ENCODE peak calls at places on chromosomes 2 and 18, in eight cellular contexts. One of them, this sample, is unnamed.

GRCh38 chr2:240460243-240460630 is 24.8 kb downstream of the GPC1 start:
- DNase-seq in stimulated activated CD8-positive, alpha-beta memory T cell treated with anti-CD3 and anti-CD28 coated beads, Interleukin-7, amount 100 ng/mL, for 1 hour: no peak
- DNase-seq in Caki2: no peak
- DNase-seq in C1 segment of cervical spinal cord: no peak
- DNase-seq in cardiac septum: peak; percentile 68
- DNase-seq in effector memory CD8-positive, alpha-beta T cell: no peak
- DNase-seq in adipocyte: no peak
- DNase-seq in T-helper 1 cell: peak; percentile 14
- DNase-seq in this sample: no peak

GRCh38 chr2:44751754-44752479 is 189.6 kb upstream of the SIX3 start:
- DNase-seq in stimulated activated CD8-positive, alpha-beta memory T cell treated with anti-CD3 and anti-CD28 coated beads, Interleukin-7, amount 100 ng/mL, for 1 hour: no peak
- DNase-seq in Caki2: peak; percentile 8
- DNase-seq in C1 segment of cervical spinal cord: no peak
- DNase-seq in cardiac septum: no peak
- DNase-seq in effector memory CD8-positive, alpha-beta T cell: no peak
- DNase-seq in adipocyte: no peak
- DNase-seq in T-helper 1 cell: no peak
- DNase-seq in this sample: no peak

GRCh38 chr2:163338270-163338669 is 397.5 kb downstream of the FIGN start:
- DNase-seq in stimulated activated CD8-positive, alpha-beta memory T cell treated with anti-CD3 and anti-CD28 coated beads, Interleukin-7, amount 100 ng/mL, for 1 hour: no peak
- DNase-seq in Caki2: no peak
- DNase-seq in C1 segment of cervical spinal cord: no peak
- DNase-seq in cardiac septum: no peak
- DNase-seq in effector memory CD8-positive, alpha-beta T cell: no peak
- DNase-seq in adipocyte: no peak
- DNase-seq in T-helper 1 cell: no peak
- DNase-seq in this sample: no peak

GRCh38 chr2:42385225-42385624 is 24.2 kb upstream of the COX7A2L start:
- DNase-seq in stimulated activated CD8-positive, alpha-beta memory T cell treated with anti-CD3 and anti-CD28 coated beads, Interleukin-7, amount 100 ng/mL, for 1 hour: no peak
- DNase-seq in Caki2: no peak
- DNase-seq in C1 segment of cervical spinal cord: no peak
- DNase-seq in cardiac septum: no peak
- DNase-seq in effector memory CD8-positive, alpha-beta T cell: no peak
- DNase-seq in adipocyte: peak; percentile 23
- DNase-seq in T-helper 1 cell: no peak
- DNase-seq in this sample: peak; percentile 32

GRCh38 chr2:195056001-195056400 is 601.0 kb upstream of the SLC39A10 start:
- DNase-seq in stimulated activated CD8-positive, alpha-beta memory T cell treated with anti-CD3 and anti-CD28 coated beads, Interleukin-7, amount 100 ng/mL, for 1 hour: no peak
- DNase-seq in Caki2: no peak
- DNase-seq in C1 segment of cervical spinal cord: no peak
- DNase-seq in cardiac septum: no peak
- DNase-seq in effector memory CD8-positive, alpha-beta T cell: no peak
- DNase-seq in adipocyte: no peak
- DNase-seq in T-helper 1 cell: no peak
- DNase-seq in this sample: no peak

GRCh38 chr2:38128653-38129052 is 52.7 kb upstream of the CYP1B1 start:
- DNase-seq in stimulated activated CD8-positive, alpha-beta memory T cell treated with anti-CD3 and anti-CD28 coated beads, Interleukin-7, amount 100 ng/mL, for 1 hour: no peak
- DNase-seq in Caki2: no peak
- DNase-seq in C1 segment of cervical spinal cord: no peak
- DNase-seq in cardiac septum: no peak
- DNase-seq in effector memory CD8-positive, alpha-beta T cell: no peak
- DNase-seq in adipocyte: peak; percentile 60
- DNase-seq in T-helper 1 cell: no peak
- DNase-seq in this sample: no peak

GRCh38 chr2:26847663-26848335 is at the start of gene DPYSL5:
- DNase-seq in stimulated activated CD8-positive, alpha-beta memory T cell treated with anti-CD3 and anti-CD28 coated beads, Interleukin-7, amount 100 ng/mL, for 1 hour: no peak
- DNase-seq in Caki2: peak; percentile 47
- DNase-seq in C1 segment of cervical spinal cord: peak; percentile 55
- DNase-seq in cardiac septum: no peak
- DNase-seq in effector memory CD8-positive, alpha-beta T cell: no peak
- DNase-seq in adipocyte: peak; percentile 7
- DNase-seq in T-helper 1 cell: peak; percentile 12
- DNase-seq in this sample: peak; percentile 54

GRCh38 chr2:74597456-74597855 is 42.9 kb downstream of the DOK1 start:
- DNase-seq in stimulated activated CD8-positive, alpha-beta memory T cell treated with anti-CD3 and anti-CD28 coated beads, Interleukin-7, amount 100 ng/mL, for 1 hour: no peak
- DNase-seq in Caki2: no peak
- DNase-seq in C1 segment of cervical spinal cord: no peak
- DNase-seq in cardiac septum: no peak
- DNase-seq in effector memory CD8-positive, alpha-beta T cell: no peak
- DNase-seq in adipocyte: no peak
- DNase-seq in T-helper 1 cell: no peak
- DNase-seq in this sample: no peak

GRCh38 chr2:236112466-236112865 is 55.7 kb downstream of the GBX2 start:
- DNase-seq in stimulated activated CD8-positive, alpha-beta memory T cell treated with anti-CD3 and anti-CD28 coated beads, Interleukin-7, amount 100 ng/mL, for 1 hour: no peak
- DNase-seq in Caki2: no peak
- DNase-seq in C1 segment of cervical spinal cord: no peak
- DNase-seq in cardiac septum: no peak
- DNase-seq in effector memory CD8-positive, alpha-beta T cell: no peak
- DNase-seq in adipocyte: no peak
- DNase-seq in T-helper 1 cell: no peak
- DNase-seq in this sample: no peak

GRCh38 chr2:23375448-23375847 is 9.5 kb upstream of the KLHL29 start:
- DNase-seq in stimulated activated CD8-positive, alpha-beta memory T cell treated with anti-CD3 and anti-CD28 coated beads, Interleukin-7, amount 100 ng/mL, for 1 hour: no peak
- DNase-seq in Caki2: peak; percentile 53
- DNase-seq in C1 segment of cervical spinal cord: no peak
- DNase-seq in cardiac septum: no peak
- DNase-seq in effector memory CD8-positive, alpha-beta T cell: no peak
- DNase-seq in adipocyte: no peak
- DNase-seq in T-helper 1 cell: no peak
- DNase-seq in this sample: peak; percentile 55

GRCh38 chr18:57970356-57971095 is 73.5 kb upstream of the NEDD4L start:
- DNase-seq in stimulated activated CD8-positive, alpha-beta memory T cell treated with anti-CD3 and anti-CD28 coated beads, Interleukin-7, amount 100 ng/mL, for 1 hour: no peak
- DNase-seq in Caki2: no peak
- DNase-seq in C1 segment of cervical spinal cord: no peak
- DNase-seq in cardiac septum: no peak
- DNase-seq in effector memory CD8-positive, alpha-beta T cell: no peak
- DNase-seq in adipocyte: no peak
- DNase-seq in T-helper 1 cell: no peak
- DNase-seq in this sample: peak; percentile 33

GRCh38 chr2:36756438-36756837 is 59.9 kb downstream of the VIT start:
- DNase-seq in stimulated activated CD8-positive, alpha-beta memory T cell treated with anti-CD3 and anti-CD28 coated beads, Interleukin-7, amount 100 ng/mL, for 1 hour: no peak
- DNase-seq in Caki2: no peak
- DNase-seq in C1 segment of cervical spinal cord: no peak
- DNase-seq in cardiac septum: no peak
- DNase-seq in effector memory CD8-positive, alpha-beta T cell: no peak
- DNase-seq in adipocyte: no peak
- DNase-seq in T-helper 1 cell: no peak
- DNase-seq in this sample: no peak

GRCh38 chr2:238202326-238203103 is 980 bp downstream of the ILKAP start:
- DNase-seq in stimulated activated CD8-positive, alpha-beta memory T cell treated with anti-CD3 and anti-CD28 coated beads, Interleukin-7, amount 100 ng/mL, for 1 hour: no peak
- DNase-seq in Caki2: no peak
- DNase-seq in C1 segment of cervical spinal cord: no peak
- DNase-seq in cardiac septum: no peak
- DNase-seq in effector memory CD8-positive, alpha-beta T cell: no peak
- DNase-seq in adipocyte: peak; percentile 56
- DNase-seq in T-helper 1 cell: no peak
- DNase-seq in this sample: peak; percentile 6

GRCh38 chr18:44967599-44967998 is 286.9 kb downstream of the SETBP1 start:
- DNase-seq in stimulated activated CD8-positive, alpha-beta memory T cell treated with anti-CD3 and anti-CD28 coated beads, Interleukin-7, amount 100 ng/mL, for 1 hour: no peak
- DNase-seq in Caki2: no peak
- DNase-seq in C1 segment of cervical spinal cord: no peak
- DNase-seq in cardiac septum: no peak
- DNase-seq in effector memory CD8-positive, alpha-beta T cell: no peak
- DNase-seq in adipocyte: no peak
- DNase-seq in T-helper 1 cell: no peak
- DNase-seq in this sample: no peak

GRCh38 chr2:169221745-169222369 is 140.5 kb downstream of the LRP2 start:
- DNase-seq in stimulated activated CD8-positive, alpha-beta memory T cell treated with anti-CD3 and anti-CD28 coated beads, Interleukin-7, amount 100 ng/mL, for 1 hour: no peak
- DNase-seq in Caki2: peak; percentile 9
- DNase-seq in C1 segment of cervical spinal cord: no peak
- DNase-seq in cardiac septum: no peak
- DNase-seq in effector memory CD8-positive, alpha-beta T cell: no peak
- DNase-seq in adipocyte: peak; percentile 54
- DNase-seq in T-helper 1 cell: no peak
- DNase-seq in this sample: peak; percentile 24